ENCODE peak calls at places on chromosomes 12 and 14, in ten cellular contexts. R, C, Q, D, L, G, K, I, S and E are unnamed samples.

GRCh38 chr12:22287776-22288621 is 46.5 kb downstream of the ST8SIA1 start:
- DNase-seq in R (no peak), C (no peak), Q (peak), D (peak), L (peak), G (peak), K (no peak), I (no peak), S (no peak), E (peak)

GRCh38 chr12:59548930-59549329 is 46.9 kb upstream of the SLC16A7 start:
- DNase-seq in R (no peak), C (no peak), Q (no peak), D (no peak), L (peak), G (no peak), K (no peak), I (no peak), S (peak), E (no peak)

GRCh38 chr12:81077329-81077685 is 572 bp upstream of the ACSS3 start:
- DNase-seq in R (no peak), C (peak), Q (no peak), D (no peak), L (peak), G (peak), K (no peak), I (no peak), S (no peak), E (peak)

GRCh38 chr12:94977766-94978468 is 25.6 kb downstream of the NDUFA12 start:
- DNase-seq in R (no peak), C (no peak), Q (no peak), D (no peak), L (no peak), G (no peak), K (no peak), I (no peak), S (no peak), E (no peak)

GRCh38 chr12:47534695-47535094 is 171.1 kb downstream of the RPAP3 start:
- DNase-seq in R (no peak), C (no peak), Q (peak), D (no peak), L (no peak), G (peak), K (no peak), I (no peak), S (no peak), E (peak)

GRCh38 chr12:129971721-129972120 is 67.9 kb upstream of the TMEM132D start:
- DNase-seq in R (no peak), C (no peak), Q (no peak), D (no peak), L (no peak), G (no peak), K (no peak), I (no peak), S (no peak), E (no peak)

GRCh38 chr12:111412830-111413441 is 7.2 kb downstream of the SH2B3 start:
- DNase-seq in R (no peak), C (no peak), Q (peak), D (no peak), L (no peak), G (no peak), K (no peak), I (no peak), S (no peak), E (no peak)

GRCh38 chr14:105891631-105892452 is 365.5 kb downstream of the TMEM121 start:
- DNase-seq in R (no peak), C (no peak), Q (no peak), D (no peak), L (no peak), G (no peak), K (peak), I (no peak), S (peak), E (no peak)

GRCh38 chr14:24339284-24340151 is at the start of gene RIPK3:
- DNase-seq in R (no peak), C (no peak), Q (no peak), D (peak), L (peak), G (no peak), K (peak), I (no peak), S (peak), E (no peak)

GRCh38 chr12:31220633-31221565 is 105.1 kb downstream of the SINHCAF start:
- DNase-seq in R (no peak), C (no peak), Q (peak), D (no peak), L (no peak), G (peak), K (no peak), I (no peak), S (no peak), E (peak)

GRCh38 chr14:64948612-64949210 is 6.2 kb upstream of the GPX2 start:
- DNase-seq in R (no peak), C (no peak), Q (no peak), D (no peak), L (no peak), G (no peak), K (no peak), I (no peak), S (no peak), E (no peak)

GRCh38 chr14:64951291-64951690 is 8.7 kb upstream of the GPX2 start:
- DNase-seq in R (no peak), C (no peak), Q (no peak), D (no peak), L (no peak), G (no peak), K (no peak), I (no peak), S (no peak), E (no peak)

GRCh38 chr14:64952598-64953309 is 10.2 kb upstream of the GPX2 start:
- DNase-seq in R (no peak), C (no peak), Q (no peak), D (no peak), L (peak), G (no peak), K (no peak), I (no peak), S (no peak), E (no peak)

GRCh38 chr14:64951724-64952123 is 9.2 kb upstream of the GPX2 start:
- DNase-seq in R (no peak), C (no peak), Q (no peak), D (no peak), L (no peak), G (no peak), K (no peak), I (no peak), S (no peak), E (no peak)

GRCh38 chr14:64950889-64951288 is 8.3 kb upstream of the GPX2 start:
- DNase-seq in R (no peak), C (no peak), Q (no peak), D (no peak), L (no peak), G (no peak), K (no peak), I (no peak), S (no peak), E (no peak)
- H3K4me3 ChIP-seq in R (peak), C (no peak), Q (no peak), D (no peak), L (no peak), G (no peak), K (no peak), I (no peak), S (no peak), E (no peak)

GRCh38 chr14:101559250-101559623 is 2.1 kb upstream of the DIO3 start:
- DNase-seq in R (no peak), C (no peak), Q (no peak), D (no peak), L (no peak), G (no peak), K (peak), I (no peak), S (no peak), E (no peak)
- H3K4me3 ChIP-seq in R (no peak), C (peak), Q (no peak), D (no peak), L (peak), G (no peak), K (peak), I (no peak), S (no peak), E (no peak)

GRCh38 chr12:108597559-108598471 is at the start of gene TMEM119:
- DNase-seq in R (no peak), C (no peak), Q (no peak), D (no peak), L (peak), G (peak), K (no peak), I (no peak), S (peak), E (no peak)
- H3K4me3 ChIP-seq in R (no peak), C (peak), Q (peak), D (no peak), L (no peak), G (peak), K (peak), I (no peak), S (no peak), E (peak)

GRCh38 chr12:121628536-121628935 is 2.2 kb downstream of the ORAI1 start:
- DNase-seq in R (no peak), C (no peak), Q (no peak), D (no peak), L (no peak), G (no peak), K (no peak), I (no peak), S (no peak), E (no peak)
- H3K4me3 ChIP-seq in R (no peak), C (peak), Q (peak), D (peak), L (no peak), G (no peak), K (peak), I (no peak), S (no peak), E (no peak)

GRCh38 chr14:93676416-93676958 is 111.8 kb downstream of the PRIMA1 start:
- DNase-seq in R (no peak), C (no peak), Q (no peak), D (no peak), L (no peak), G (no peak), K (no peak), I (no peak), S (no peak), E (no peak)

GRCh38 chr14:93675651-93676050 is 112.6 kb downstream of the PRIMA1 start:
- DNase-seq in R (no peak), C (no peak), Q (no peak), D (no peak), L (no peak), G (no peak), K (no peak), I (no peak), S (no peak), E (no peak)

GRCh38 chr14:93669632-93670031 is 118.7 kb downstream of the PRIMA1 start:
- DNase-seq in R (no peak), C (no peak), Q (no peak), D (no peak), L (no peak), G (no peak), K (no peak), I (no peak), S (no peak), E (no peak)

DNA sequence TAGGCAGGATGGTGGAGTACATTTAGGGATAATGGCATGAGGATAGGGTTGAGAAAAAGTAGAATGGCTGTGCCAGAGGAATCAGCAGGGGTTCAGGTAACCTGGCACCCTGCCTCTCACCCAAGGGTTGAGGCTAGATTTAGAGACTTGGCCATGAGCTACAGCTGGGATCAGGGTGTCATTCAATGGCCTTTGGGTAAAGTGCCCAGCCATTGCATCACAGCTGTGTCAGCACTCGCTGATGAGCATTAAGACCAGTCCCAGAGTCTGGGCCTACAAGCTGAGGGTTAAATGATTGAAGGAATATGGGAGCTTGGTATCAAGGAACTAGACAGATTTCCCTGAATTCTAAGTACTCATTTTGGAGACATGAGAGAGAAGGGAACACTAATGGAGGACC is 113.9 kb downstream of the PRIMA1 start:
- DNase-seq in R (no peak), C (no peak), Q (no peak), D (no peak), L (no peak), G (no peak), K (no peak), I (no peak), S (no peak), E (no peak)
- H3K4me3 ChIP-seq in R (no peak), C (no peak), Q (no peak), D (no peak), L (no peak), G (no peak), K (no peak), I (no peak), S (no peak), E (no peak)

DNA sequence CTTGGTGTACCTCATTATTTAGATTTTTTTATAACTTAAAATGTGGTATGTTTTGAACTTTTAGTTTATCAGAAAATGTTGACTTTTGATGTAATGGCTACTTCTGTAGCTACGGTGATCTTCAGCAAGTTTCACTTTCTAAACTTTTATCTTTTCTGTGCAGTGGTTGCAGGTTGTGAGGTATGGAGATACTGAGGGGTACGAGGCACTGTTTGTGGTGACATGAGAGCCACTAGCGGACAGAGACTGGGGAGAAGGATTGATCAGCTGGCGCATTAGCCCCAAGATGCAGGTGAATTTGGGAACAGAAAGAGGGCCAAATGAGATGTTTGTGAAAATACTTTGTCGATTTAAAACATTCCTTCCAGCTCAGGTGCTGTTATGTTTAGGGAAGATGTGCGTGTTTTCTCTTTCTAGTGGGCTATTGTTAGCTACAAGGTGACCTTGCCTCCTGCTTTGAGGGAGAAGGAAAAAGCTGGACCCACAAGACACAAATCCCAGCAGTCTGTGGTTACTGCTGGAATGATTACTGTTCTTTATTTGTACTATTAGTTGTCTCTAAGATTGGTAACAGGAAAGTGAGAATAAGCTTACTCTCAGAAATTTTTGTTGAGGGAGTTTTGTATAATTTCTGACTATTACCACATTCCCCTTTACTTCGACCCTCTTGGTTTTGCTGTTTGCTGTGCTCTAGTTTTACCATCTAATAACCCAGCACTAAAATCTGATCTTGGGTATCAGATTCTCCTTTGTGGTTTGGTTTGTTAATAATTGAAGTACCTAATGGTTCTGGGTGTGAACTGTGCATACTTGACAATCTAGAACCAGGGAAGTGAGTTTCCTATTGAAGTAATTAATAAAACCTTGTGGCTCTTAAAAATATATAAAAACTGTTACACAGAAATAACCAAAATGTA is 61.7 kb downstream of the FBXO34 start:
- DNase-seq in R (no peak), C (no peak), Q (no peak), D (no peak), L (no peak), G (no peak), K (no peak), I (no peak), S (no peak), E (peak)
- H3K4me3 ChIP-seq in R (no peak), C (no peak), Q (no peak), D (peak), L (no peak), G (no peak), K (peak), I (no peak), S (no peak), E (no peak)

DNA sequence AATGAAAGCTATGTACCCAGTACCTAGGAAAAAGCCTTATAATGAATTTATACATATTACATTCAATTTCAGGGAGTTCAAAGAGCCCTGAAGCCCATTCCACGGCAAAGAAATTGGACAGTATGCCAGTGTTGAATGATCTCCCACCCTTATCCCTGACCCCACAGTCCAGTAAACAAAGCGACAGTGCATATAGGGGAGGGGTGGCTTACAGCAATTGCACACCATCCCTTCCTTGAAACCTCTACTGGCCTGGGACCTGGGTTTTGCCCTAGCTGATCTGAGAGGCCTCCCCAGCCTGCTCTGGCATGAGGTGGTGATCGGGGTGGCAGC is 17.3 kb upstream of the RND1 start:
- DNase-seq in R (no peak), C (no peak), Q (no peak), D (no peak), L (no peak), G (no peak), K (no peak), I (no peak), S (no peak), E (no peak)
- H3K4me3 ChIP-seq in R (no peak), C (no peak), Q (no peak), D (no peak), L (peak), G (no peak), K (no peak), I (no peak), S (no peak), E (no peak)